ENCODE peak calls at places on chromosomes 16 and 17, in six cellular contexts. P is H7; J is CD4-positive, alpha-beta T cell; E is neural progenitor cell; T is fibroblast of the aortic adventitia; C is activated T-cell treated with anti-CD3 and anti-CD28 coated beads for 1 hour. O is an unnamed sample.
A peak's percentile ranks its signal among the peaks of the same experiment; 100 is the strongest.

GRCh38 chr17:72974605-72975232 is 117.8 kb downstream of the SLC39A11 start:
- DNase-seq in C (no peak), T (no peak), P (no peak), J (no peak), E (no peak), O (no peak)

GRCh38 chr16:85112364-85112763 is at the start of gene CIBAR2:
- DNase-seq in T (no peak), C (no peak), P (peak; percentile 91), E (peak; percentile 76), J (no peak), O (no peak)

GRCh38 chr16:66970775-66971725 is 10.0 kb downstream of the CES3 start:
- DNase-seq in J (no peak), P (no peak), C (no peak), E (no peak), T (peak; percentile 22), O (no peak)

GRCh38 chr17:42287305-42288077 is 807 bp upstream of the STAT5A start:
- DNase-seq in C (no peak), P (peak; percentile 63), E (no peak), J (peak; percentile 28), T (peak; percentile 33), O (no peak)

GRCh38 chr16:75272097-75272548 is 20.7 kb upstream of the BCAR1 start:
- DNase-seq in P (peak; percentile 48), J (no peak), C (no peak), E (no peak), T (no peak), O (no peak)

GRCh38 chr16:72443809-72444208 is 271.9 kb upstream of the PMFBP1 start:
- DNase-seq in C (no peak), J (no peak), P (no peak), T (no peak), E (no peak), O (no peak)

GRCh38 chr17:71845354-71845753 is 275.5 kb upstream of the SOX9 start:
- DNase-seq in P (no peak), T (no peak), C (no peak), E (no peak), J (no peak), O (no peak)

GRCh38 chr16:11691771-11692170 is 23.5 kb downstream of the SNN start:
- DNase-seq in E (no peak), C (no peak), J (no peak), P (no peak), T (no peak), O (no peak)

GRCh38 chr17:41800601-41801373 is 11.0 kb downstream of the P3H4 start:
- DNase-seq in E (peak; percentile 42), T (peak; percentile 59), C (no peak), J (no peak), P (peak; percentile 94), O (no peak)

GRCh38 chr17:46944931-46945330 is 22.0 kb downstream of the GOSR2 start:
- DNase-seq in J (no peak), E (no peak), C (no peak), T (no peak), P (no peak), O (no peak)

GRCh38 chr16:10552998-10553491 is 27.4 kb downstream of the EMP2 start:
- DNase-seq in P (peak; percentile 89), C (peak; percentile 5), E (peak; percentile 35), J (peak; percentile 33), T (no peak), O (peak; percentile 77)

GRCh38 chr16:55656695-55657092 is 906 bp downstream of the SLC6A2 start:
- DNase-seq in P (peak; percentile 73), C (no peak), J (no peak), E (no peak), T (no peak), O (no peak)

GRCh38 chr17:3641014-3641413 is 4.5 kb downstream of the CTNS start:
- DNase-seq in E (no peak), C (no peak), P (no peak), T (no peak), J (no peak), O (no peak)

GRCh38 chr17:68576811-68577551 is 24.2 kb downstream of the FAM20A start:
- DNase-seq in P (no peak), C (no peak), E (no peak), J (no peak), T (peak; percentile 92), O (no peak)

GRCh38 chr17:4895121-4895520 is 4.2 kb upstream of the C17orf107 start:
- DNase-seq in C (no peak), J (no peak), T (no peak), E (no peak), P (peak; percentile 42), O (no peak)

GRCh38 chr17:17570798-17571716 is 20.5 kb downstream of the PEMT start:
- DNase-seq in P (no peak), J (no peak), T (no peak), C (no peak), E (no peak), O (no peak)

GRCh38 chr17:5203908-5204294 is 12.2 kb upstream of the ZNF594 start:
- DNase-seq in P (no peak), E (no peak), T (peak; percentile 78), C (no peak), J (no peak), O (no peak)

GRCh38 chr16:56424404-56424765 is 960 bp downstream of the AMFR start:
- DNase-seq in T (peak; percentile 23), C (no peak), P (no peak), J (no peak), E (no peak), O (no peak)

GRCh38 chr17:81237591-81238489 is 1.0 kb downstream of the TEPSIN start:
- DNase-seq in C (no peak), J (no peak), E (no peak), T (no peak), P (no peak), O (no peak)

O was measured in naive thymus-derived CD8-positive, alpha-beta T cell.